ENCODE peak calls at places on chromosomes 1 and 21, in six cellular contexts. One of them, this sample, is unnamed.

GRCh38 chr1:116927049-116927798 is 17.5 kb downstream of the PTGFRN start:
- DNase-seq in tibial artery: no peak
- DNase-seq in CD8-positive, alpha-beta memory T cell: no peak
- DNase-seq in right lobe of liver: no peak
- DNase-seq in left ventricle myocardium inferior: no peak
- DNase-seq in OCI-LY7: no peak
- DNase-seq in this sample: no peak

GRCh38 chr1:2411801-2412394 is 466 bp downstream of the PEX10 start:
- DNase-seq in CD8-positive, alpha-beta memory T cell: peak; percentile 27
- DNase-seq in OCI-LY7: peak; percentile 21
- DNase-seq in tibial artery: no peak
- DNase-seq in right lobe of liver: peak; percentile 62
- DNase-seq in left ventricle myocardium inferior: peak; percentile 37
- DNase-seq in this sample: no peak

GRCh38 chr1:206823725-206824124 is 41.7 kb upstream of the IL20 start:
- DNase-seq in right lobe of liver: no peak
- DNase-seq in tibial artery: peak; percentile 26
- DNase-seq in CD8-positive, alpha-beta memory T cell: no peak
- DNase-seq in OCI-LY7: no peak
- DNase-seq in left ventricle myocardium inferior: peak; percentile 27
- DNase-seq in this sample: no peak

GRCh38 chr1:55747285-55747890 is 532.2 kb upstream of the USP24 start:
- DNase-seq in right lobe of liver: no peak
- DNase-seq in CD8-positive, alpha-beta memory T cell: no peak
- DNase-seq in tibial artery: no peak
- DNase-seq in left ventricle myocardium inferior: peak; percentile 14
- DNase-seq in OCI-LY7: no peak
- DNase-seq in this sample: no peak

GRCh38 chr1:91498035-91498434 is 2.6 kb upstream of the CDC7 start:
- DNase-seq in right lobe of liver: no peak
- DNase-seq in CD8-positive, alpha-beta memory T cell: no peak
- DNase-seq in left ventricle myocardium inferior: no peak
- DNase-seq in tibial artery: no peak
- DNase-seq in OCI-LY7: no peak
- DNase-seq in this sample: no peak

GRCh38 chr1:188958461-188959115 is 1519.1 kb downstream of the BRINP3 start:
- DNase-seq in right lobe of liver: no peak
- DNase-seq in left ventricle myocardium inferior: no peak
- DNase-seq in CD8-positive, alpha-beta memory T cell: no peak
- DNase-seq in tibial artery: no peak
- DNase-seq in OCI-LY7: no peak
- DNase-seq in this sample: no peak

GRCh38 chr1:116986531-116987255 is 14.9 kb upstream of the CD101 start:
- DNase-seq in OCI-LY7: no peak
- DNase-seq in left ventricle myocardium inferior: no peak
- DNase-seq in tibial artery: no peak
- DNase-seq in right lobe of liver: no peak
- DNase-seq in CD8-positive, alpha-beta memory T cell: no peak
- DNase-seq in this sample: no peak

GRCh38 chr1:241823925-241824324 is 24.1 kb upstream of the EXO1 start:
- DNase-seq in right lobe of liver: no peak
- DNase-seq in left ventricle myocardium inferior: no peak
- DNase-seq in OCI-LY7: no peak
- DNase-seq in tibial artery: no peak
- DNase-seq in CD8-positive, alpha-beta memory T cell: no peak
- DNase-seq in this sample: no peak

GRCh38 chr1:221758455-221758854 is 16.6 kb upstream of the DUSP10 start:
- DNase-seq in left ventricle myocardium inferior: no peak
- DNase-seq in OCI-LY7: no peak
- DNase-seq in CD8-positive, alpha-beta memory T cell: no peak
- DNase-seq in right lobe of liver: no peak
- DNase-seq in tibial artery: no peak
- DNase-seq in this sample: no peak

GRCh38 chr1:184075040-184076029 is 23.8 kb downstream of the TSEN15 start:
- DNase-seq in CD8-positive, alpha-beta memory T cell: no peak
- DNase-seq in OCI-LY7: peak; percentile 49
- DNase-seq in right lobe of liver: no peak
- DNase-seq in tibial artery: no peak
- DNase-seq in left ventricle myocardium inferior: no peak
- DNase-seq in this sample: no peak

GRCh38 chr1:46718340-46718726 is 581 bp downstream of the EFCAB14 start:
- DNase-seq in tibial artery: no peak
- DNase-seq in left ventricle myocardium inferior: no peak
- DNase-seq in CD8-positive, alpha-beta memory T cell: no peak
- DNase-seq in right lobe of liver: no peak
- DNase-seq in OCI-LY7: no peak
- DNase-seq in this sample: no peak

GRCh38 chr1:63721531-63722189 is 52.2 kb upstream of the ROR1 start:
- DNase-seq in CD8-positive, alpha-beta memory T cell: no peak
- DNase-seq in left ventricle myocardium inferior: no peak
- DNase-seq in OCI-LY7: no peak
- DNase-seq in tibial artery: no peak
- DNase-seq in right lobe of liver: no peak
- DNase-seq in this sample: no peak

GRCh38 chr1:117257291-117257690 is 46.6 kb upstream of the VTCN1 start:
- DNase-seq in OCI-LY7: no peak
- DNase-seq in left ventricle myocardium inferior: no peak
- DNase-seq in tibial artery: no peak
- DNase-seq in CD8-positive, alpha-beta memory T cell: no peak
- DNase-seq in right lobe of liver: no peak
- DNase-seq in this sample: no peak

GRCh38 chr21:32335601-32336575 is 37.2 kb downstream of the MRAP start:
- DNase-seq in CD8-positive, alpha-beta memory T cell: no peak
- DNase-seq in OCI-LY7: no peak
- DNase-seq in tibial artery: no peak
- DNase-seq in right lobe of liver: peak; percentile 30
- DNase-seq in left ventricle myocardium inferior: no peak
- DNase-seq in this sample: no peak

GRCh38 chr1:9151326-9151860 is 22.5 kb upstream of the GPR157 start:
- DNase-seq in left ventricle myocardium inferior: peak; percentile 40
- DNase-seq in OCI-LY7: no peak
- DNase-seq in CD8-positive, alpha-beta memory T cell: no peak
- DNase-seq in tibial artery: no peak
- DNase-seq in right lobe of liver: no peak
- DNase-seq in this sample: no peak

GRCh38 chr1:241817331-241817792 is 30.6 kb upstream of the EXO1 start:
- DNase-seq in OCI-LY7: no peak
- DNase-seq in left ventricle myocardium inferior: no peak
- DNase-seq in right lobe of liver: no peak
- DNase-seq in tibial artery: no peak
- DNase-seq in CD8-positive, alpha-beta memory T cell: no peak
- DNase-seq in this sample: no peak

GRCh38 chr1:172163479-172164215 is 256.8 kb upstream of the C1orf105 start:
- DNase-seq in left ventricle myocardium inferior: no peak
- DNase-seq in CD8-positive, alpha-beta memory T cell: no peak
- DNase-seq in OCI-LY7: no peak
- DNase-seq in tibial artery: no peak
- DNase-seq in right lobe of liver: no peak
- DNase-seq in this sample: no peak

GRCh38 chr21:42567181-42567560 is 53.5 kb downstream of the SLC37A1 start:
- DNase-seq in right lobe of liver: no peak
- DNase-seq in left ventricle myocardium inferior: no peak
- DNase-seq in OCI-LY7: no peak
- DNase-seq in CD8-positive, alpha-beta memory T cell: no peak
- DNase-seq in tibial artery: peak; percentile 9
- DNase-seq in this sample: no peak

GRCh38 chr1:113243529-113243928 is 146.8 kb upstream of the MAGI3 start:
- DNase-seq in CD8-positive, alpha-beta memory T cell: no peak
- DNase-seq in left ventricle myocardium inferior: no peak
- DNase-seq in tibial artery: no peak
- DNase-seq in OCI-LY7: no peak
- DNase-seq in right lobe of liver: no peak
- DNase-seq in this sample: no peak

GRCh38 chr1:36968730-36969129 is 65.6 kb downstream of the GRIK3 start:
- DNase-seq in left ventricle myocardium inferior: no peak
- DNase-seq in tibial artery: no peak
- DNase-seq in CD8-positive, alpha-beta memory T cell: no peak
- DNase-seq in right lobe of liver: no peak
- DNase-seq in OCI-LY7: no peak
- DNase-seq in this sample: no peak

GRCh38 chr1:116711061-116711582 is 43.1 kb upstream of the CD2 start:
- DNase-seq in OCI-LY7: peak; percentile 16
- DNase-seq in tibial artery: no peak
- DNase-seq in right lobe of liver: no peak
- DNase-seq in CD8-positive, alpha-beta memory T cell: no peak
- DNase-seq in left ventricle myocardium inferior: no peak
- DNase-seq in this sample: no peak

DNA sequence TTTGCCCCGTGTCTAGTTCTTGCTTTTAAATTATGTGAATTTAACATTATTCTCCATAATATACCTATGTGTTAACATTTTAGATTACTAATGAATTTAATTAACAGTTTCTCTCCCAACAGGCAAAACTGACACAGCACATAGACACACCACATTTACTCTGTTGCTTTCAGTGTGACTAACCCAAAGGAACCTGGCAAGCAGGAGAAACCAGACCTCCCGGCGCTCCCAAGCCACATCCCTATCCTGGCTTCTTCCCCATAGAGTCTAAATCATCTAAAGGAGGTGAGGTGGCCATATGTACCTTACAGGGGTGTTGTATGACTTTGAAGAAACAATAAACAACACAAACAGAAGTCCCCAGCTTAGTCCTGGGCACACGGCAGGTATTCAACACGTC is 69.2 kb downstream of the CAPZB start:
- DNase-seq in OCI-LY7: no peak
- DNase-seq in CD8-positive, alpha-beta memory T cell: no peak
- DNase-seq in right lobe of liver: no peak
- DNase-seq in left ventricle myocardium inferior: no peak
- DNase-seq in tibial artery: no peak
- DNase-seq in this sample: no peak
- H3K4me1 ChIP-seq in OCI-LY7: peaks cover 17% of the 10 kb centered on the region
- H3K4me1 ChIP-seq in CD8-positive, alpha-beta memory T cell: peaks cover 28% of the 10 kb centered on the region
- H3K4me1 ChIP-seq in right lobe of liver: no peaks in the 10 kb centered on the region
- H3K4me1 ChIP-seq in left ventricle myocardium inferior: peaks cover 99% of the 10 kb centered on the region
- H3K4me1 ChIP-seq in tibial artery: peaks cover 81% of the 10 kb centered on the region
- H3K4me1 ChIP-seq in this sample: peaks cover 10% of the 10 kb centered on the region

DNA sequence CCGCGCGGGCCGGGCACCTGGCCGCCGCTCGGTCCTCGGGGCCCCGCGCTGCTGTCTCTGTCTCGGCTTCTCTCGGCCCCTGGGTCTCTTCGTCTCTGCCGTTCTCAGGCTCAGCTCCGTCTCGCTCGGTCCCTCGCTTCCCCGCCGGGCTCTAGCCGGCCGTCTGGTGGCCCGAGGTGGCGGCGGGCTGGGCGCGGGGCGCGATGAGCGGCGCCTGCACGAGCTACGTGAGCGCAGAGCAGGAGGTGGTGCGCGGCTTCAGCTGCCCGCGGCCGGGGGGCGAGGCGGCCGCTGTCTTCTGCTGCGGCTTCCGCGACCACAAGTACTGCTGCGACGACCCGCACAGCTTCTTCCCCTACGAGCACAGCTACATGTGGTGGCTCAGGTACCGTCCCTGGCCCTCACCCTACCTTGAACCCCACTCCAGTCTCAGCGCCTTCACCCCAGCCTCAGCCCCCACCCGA is 355 bp downstream of the SHISAL2A start:
- DNase-seq in right lobe of liver: no peak
- DNase-seq in CD8-positive, alpha-beta memory T cell: peak; percentile 23
- DNase-seq in OCI-LY7: no peak
- DNase-seq in left ventricle myocardium inferior: no peak
- DNase-seq in tibial artery: no peak
- DNase-seq in this sample: peak; percentile 37
- H3K4me1 ChIP-seq in right lobe of liver: no peaks in the 10 kb centered on the region
- H3K4me1 ChIP-seq in CD8-positive, alpha-beta memory T cell: peaks cover 80% of the 10 kb centered on the region
- H3K4me1 ChIP-seq in OCI-LY7: peaks cover 66% of the 10 kb centered on the region
- H3K4me1 ChIP-seq in left ventricle myocardium inferior: peaks cover 35% of the 10 kb centered on the region
- H3K4me1 ChIP-seq in tibial artery: peaks cover 3% of the 10 kb centered on the region
- H3K4me1 ChIP-seq in this sample: peaks cover 3% of the 10 kb centered on the region

GRCh38 chr1:156895927-156896326 is 2.4 kb downstream of the PEAR1 start:
- DNase-seq in CD8-positive, alpha-beta memory T cell: no peak
- DNase-seq in left ventricle myocardium inferior: no peak
- DNase-seq in right lobe of liver: no peak
- DNase-seq in tibial artery: no peak
- DNase-seq in OCI-LY7: no peak
- DNase-seq in this sample: no peak

GRCh38 chr1:156895408-156895874 is 1.9 kb downstream of the PEAR1 start:
- DNase-seq in CD8-positive, alpha-beta memory T cell: no peak
- DNase-seq in right lobe of liver: no peak
- DNase-seq in OCI-LY7: no peak
- DNase-seq in left ventricle myocardium inferior: no peak
- DNase-seq in tibial artery: no peak
- DNase-seq in this sample: no peak

GRCh38 chr1:156897078-156897825 is 3.7 kb downstream of the PEAR1 start:
- DNase-seq in right lobe of liver: no peak
- DNase-seq in CD8-positive, alpha-beta memory T cell: no peak
- DNase-seq in left ventricle myocardium inferior: no peak
- DNase-seq in tibial artery: no peak
- DNase-seq in OCI-LY7: no peak
- DNase-seq in this sample: no peak

GRCh38 chr1:156898151-156898550 is 4.6 kb downstream of the PEAR1 start:
- DNase-seq in OCI-LY7: no peak
- DNase-seq in left ventricle myocardium inferior: peak; percentile 65
- DNase-seq in CD8-positive, alpha-beta memory T cell: no peak
- DNase-seq in tibial artery: no peak
- DNase-seq in right lobe of liver: no peak
- DNase-seq in this sample: no peak

GRCh38 chr1:156896490-156897033 is 3.0 kb downstream of the PEAR1 start:
- DNase-seq in tibial artery: no peak
- DNase-seq in OCI-LY7: no peak
- DNase-seq in left ventricle myocardium inferior: no peak
- DNase-seq in right lobe of liver: no peak
- DNase-seq in CD8-positive, alpha-beta memory T cell: no peak
- DNase-seq in this sample: peak; percentile 46
- H3K4me1 ChIP-seq in tibial artery: peaks cover 72% of the 10 kb centered on the region
- H3K4me1 ChIP-seq in OCI-LY7: no peaks in the 10 kb centered on the region
- H3K4me1 ChIP-seq in left ventricle myocardium inferior: peaks cover 95% of the 10 kb centered on the region
- H3K4me1 ChIP-seq in right lobe of liver: no peaks in the 10 kb centered on the region
- H3K4me1 ChIP-seq in CD8-positive, alpha-beta memory T cell: peaks cover 21% of the 10 kb centered on the region
- H3K4me1 ChIP-seq in this sample: peaks cover 3% of the 10 kb centered on the region

DNA sequence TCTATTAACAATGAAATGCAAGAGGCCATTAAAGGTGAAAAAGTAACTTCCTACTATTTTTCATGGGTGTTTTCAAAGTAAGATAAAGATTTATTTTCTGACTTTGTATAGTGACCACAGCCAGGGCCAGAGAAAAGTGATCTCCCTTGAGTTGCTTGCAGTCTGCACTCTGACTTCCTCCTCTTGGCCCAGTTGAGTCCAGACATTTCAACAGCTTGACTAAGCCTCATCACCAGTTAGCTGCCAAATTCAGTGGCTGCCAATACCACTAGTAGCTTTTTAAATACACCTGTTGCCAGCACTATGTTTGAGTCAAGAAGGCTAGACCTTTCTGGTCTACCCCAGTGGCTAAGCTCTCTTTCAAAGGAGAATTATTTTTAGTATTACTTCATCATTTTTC is 3.7 kb upstream of the NEK7 start:
- DNase-seq in left ventricle myocardium inferior: no peak
- DNase-seq in right lobe of liver: peak; percentile 83
- DNase-seq in CD8-positive, alpha-beta memory T cell: no peak
- DNase-seq in tibial artery: peak; percentile 80
- DNase-seq in OCI-LY7: no peak
- DNase-seq in this sample: no peak
- H3K4me1 ChIP-seq in left ventricle myocardium inferior: peaks cover 44% of the 10 kb centered on the region
- H3K4me1 ChIP-seq in right lobe of liver: no peaks in the 10 kb centered on the region
- H3K4me1 ChIP-seq in CD8-positive, alpha-beta memory T cell: peaks cover 4% of the 10 kb centered on the region
- H3K4me1 ChIP-seq in tibial artery: peaks cover 38% of the 10 kb centered on the region
- H3K4me1 ChIP-seq in OCI-LY7: no peaks in the 10 kb centered on the region
- H3K4me1 ChIP-seq in this sample: peaks cover 2% of the 10 kb centered on the region

GRCh38 chr1:154433161-154433681 is 28.1 kb downstream of the IL6R start:
- DNase-seq in OCI-LY7: no peak
- DNase-seq in right lobe of liver: no peak
- DNase-seq in tibial artery: peak; percentile 60
- DNase-seq in CD8-positive, alpha-beta memory T cell: no peak
- DNase-seq in left ventricle myocardium inferior: no peak
- DNase-seq in this sample: no peak
- H3K4me1 ChIP-seq in OCI-LY7: no peaks in the 10 kb centered on the region
- H3K4me1 ChIP-seq in right lobe of liver: no peaks in the 10 kb centered on the region
- H3K4me1 ChIP-seq in tibial artery: peaks cover 27% of the 10 kb centered on the region
- H3K4me1 ChIP-seq in CD8-positive, alpha-beta memory T cell: peaks cover 21% of the 10 kb centered on the region
- H3K4me1 ChIP-seq in left ventricle myocardium inferior: peaks cover 87% of the 10 kb centered on the region
- H3K4me1 ChIP-seq in this sample: peaks cover 19% of the 10 kb centered on the region

This sample was measured in mucosa of descending colon.